ENCODE peak calls at places on chromosomes 4 and X, in four cellular contexts. K is cardiac muscle cell; F is GM12865; W is CD8-positive, alpha-beta T cell. M is an unnamed sample.

GRCh38 chrX:48636776-48637175 is 39.5 kb downstream of the WDR13 start:
- DNase-seq in K (no peak), F (no peak), W (no peak), M (no peak)

GRCh38 chr4:48570646-48571220 is 80.7 kb downstream of the ZAR1 start:
- DNase-seq in W (no peak), K (peak; percentile 7), F (no peak), M (no peak)

GRCh38 chr4:73653695-73654106 is 33.5 kb upstream of the RASSF6 start:
- DNase-seq in F (peak; percentile 65), K (peak; percentile 60), W (no peak), M (no peak)

GRCh38 chr4:123597586-123597985 is 201.0 kb downstream of the SPRY1 start:
- DNase-seq in W (no peak), F (no peak), K (peak; percentile 84), M (no peak)

GRCh38 chrX:119004920-119005524 is 30.6 kb downstream of the LONRF3 start:
- DNase-seq in K (peak; percentile 48), F (peak; percentile 45), W (peak; percentile 8), M (no peak)

GRCh38 chrX:69107231-69107739 is 58.0 kb downstream of the PJA1 start:
- DNase-seq in F (no peak), K (peak; percentile 72), W (no peak), M (no peak)

GRCh38 chr4:86927843-86928395 is 6.9 kb upstream of the AFF1 start:
- DNase-seq in W (no peak), K (peak; percentile 98), F (no peak), M (no peak)

GRCh38 chr4:99483636-99484035 is 27.2 kb upstream of the C4orf17 start:
- DNase-seq in F (no peak), W (no peak), K (no peak), M (no peak)

GRCh38 chr4:1381944-1382541 is 24.2 kb downstream of the NKX1-1 start:
- DNase-seq in K (no peak), F (no peak), W (no peak), M (no peak)

GRCh38 chr4:93313207-93313606 is 515.3 kb upstream of the ATOH1 start:
- DNase-seq in F (no peak), W (no peak), K (peak; percentile 3), M (no peak)

GRCh38 chr4:85783483-85783882 is 308.5 kb downstream of the ARHGAP24 start:
- DNase-seq in K (peak; percentile 87), W (no peak), F (peak; percentile 18), M (no peak)

GRCh38 chr4:118845552-118846065 is 9.7 kb upstream of the SEC24D start:
- DNase-seq in F (no peak), W (no peak), K (no peak), M (no peak)

GRCh38 chrX:154696328-154697045 is 43.1 kb upstream of the CTAG2 start:
- DNase-seq in W (no peak), F (no peak), K (peak; percentile 82), M (no peak)

GRCh38 chr4:89303177-89303576 is 4.4 kb downstream of the GPRIN3 start:
- DNase-seq in F (no peak), W (no peak), K (no peak), M (no peak)

GRCh38 chrX:34404386-34405070 is 252.6 kb downstream of the TMEM47 start:
- DNase-seq in W (no peak), K (peak; percentile 74), F (no peak), M (no peak)

GRCh38 chr4:47814896-47815295 is 23.0 kb downstream of the CORIN start:
- DNase-seq in F (no peak), K (no peak), W (no peak), M (no peak)

GRCh38 chr4:80145739-80146138 is 51.6 kb upstream of the PRDM8 start:
- DNase-seq in W (no peak), K (no peak), F (no peak), M (no peak)

GRCh38 chrX:57528670-57529255 is 63.0 kb upstream of the ZXDB start:
- DNase-seq in W (no peak), K (no peak), F (peak; percentile 17), M (no peak)

GRCh38 chr4:166655705-166656104 is 578.6 kb downstream of the SPOCK3 start:
- DNase-seq in K (no peak), W (no peak), F (no peak), M (no peak)

GRCh38 chrX:3134316-3134715 is 93.0 kb downstream of the ARSF start:
- DNase-seq in F (no peak), K (no peak), W (no peak), M (no peak)

GRCh38 chr4:118846981-118847380 is 11.1 kb upstream of the SEC24D start:
- DNase-seq in K (no peak), F (no peak), W (no peak), M (no peak)

GRCh38 chr4:98481167-98481566 is 177.2 kb downstream of the TSPAN5 start:
- DNase-seq in F (no peak), K (no peak), W (no peak), M (no peak)

GRCh38 chr4:23736466-23736865 is 153.4 kb downstream of the PPARGC1A start:
- DNase-seq in K (no peak), F (no peak), W (no peak), M (no peak)

GRCh38 chr4:52107336-52107735 is 56.2 kb downstream of the SPATA18 start:
- DNase-seq in W (no peak), K (peak; percentile 48), F (no peak), M (no peak)

GRCh38 chr4:168150651-168151050 is 58.3 kb downstream of the ANXA10 start:
- DNase-seq in K (peak; percentile 63), W (no peak), F (no peak), M (no peak)

GRCh38 chrX:103376979-103377324 is 614 bp downstream of the BEX3 start:
- DNase-seq in W (no peak), F (peak; percentile 1), K (peak; percentile 51), M (peak; percentile 70)

GRCh38 chr4:94344457-94344856 is 1.8 kb upstream of the HPGDS start:
- DNase-seq in F (no peak), K (no peak), W (no peak), M (no peak)

GRCh38 chr4:101774807-101775206 is 15.7 kb upstream of the BANK1 start:
- DNase-seq in W (no peak), K (peak; percentile 69), F (no peak), M (no peak)

GRCh38 chr4:102825261-102826071 is 1.9 kb downstream of the UBE2D3 start:
- DNase-seq in K (peak; percentile 81), W (no peak), F (peak; percentile 64), M (no peak)

GRCh38 chr4:74161676-74162450 is 3.9 kb downstream of the MTHFD2L start:
- DNase-seq in F (no peak), K (peak; percentile 40), W (no peak), M (no peak)

GRCh38 chr4:149823770-149824221 is 8.2 kb upstream of the IQCM start:
- DNase-seq in K (peak; percentile 39), W (no peak), F (no peak), M (no peak)

GRCh38 chrX:17495052-17495451 is 120.1 kb downstream of the NHS start:
- DNase-seq in K (no peak), F (no peak), W (no peak), M (no peak)

GRCh38 chrX:17497193-17497592 is 122.2 kb downstream of the NHS start:
- DNase-seq in F (no peak), K (no peak), W (no peak), M (no peak)

GRCh38 chrX:17496407-17496806 is 121.4 kb downstream of the NHS start:
- DNase-seq in W (no peak), K (no peak), F (no peak), M (no peak)

GRCh38 chrX:17499512-17499911 is 124.5 kb downstream of the NHS start:
- DNase-seq in K (no peak), W (no peak), F (no peak), M (no peak)

DNA sequence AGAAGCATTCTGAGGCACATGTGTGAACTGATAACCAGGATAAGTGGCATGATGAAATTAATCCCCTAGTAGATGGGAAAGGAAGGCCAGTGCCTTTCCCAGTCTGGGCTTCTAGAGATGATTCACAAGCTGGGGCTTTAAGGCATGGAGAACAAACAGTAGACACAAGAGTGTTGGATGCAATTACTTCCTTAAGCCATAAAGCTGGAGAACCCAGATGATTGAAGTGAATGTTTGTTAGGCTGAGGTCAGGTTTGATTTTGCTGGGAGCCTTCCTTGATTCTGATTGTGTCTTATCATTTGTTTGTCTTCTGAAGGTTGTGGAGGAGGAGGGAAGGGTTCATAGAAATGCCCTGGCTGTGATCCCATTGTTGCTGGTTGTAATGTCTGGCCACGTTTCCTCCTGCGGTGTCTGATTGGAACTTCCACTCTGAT is 125.2 kb downstream of the NHS start:
- DNase-seq in F (no peak), W (no peak), K (peak; percentile 51), M (no peak)
- TF ChIP-seq CTCF in F (no peak), W (no peak), K (no peak), M (no peak)

DNA sequence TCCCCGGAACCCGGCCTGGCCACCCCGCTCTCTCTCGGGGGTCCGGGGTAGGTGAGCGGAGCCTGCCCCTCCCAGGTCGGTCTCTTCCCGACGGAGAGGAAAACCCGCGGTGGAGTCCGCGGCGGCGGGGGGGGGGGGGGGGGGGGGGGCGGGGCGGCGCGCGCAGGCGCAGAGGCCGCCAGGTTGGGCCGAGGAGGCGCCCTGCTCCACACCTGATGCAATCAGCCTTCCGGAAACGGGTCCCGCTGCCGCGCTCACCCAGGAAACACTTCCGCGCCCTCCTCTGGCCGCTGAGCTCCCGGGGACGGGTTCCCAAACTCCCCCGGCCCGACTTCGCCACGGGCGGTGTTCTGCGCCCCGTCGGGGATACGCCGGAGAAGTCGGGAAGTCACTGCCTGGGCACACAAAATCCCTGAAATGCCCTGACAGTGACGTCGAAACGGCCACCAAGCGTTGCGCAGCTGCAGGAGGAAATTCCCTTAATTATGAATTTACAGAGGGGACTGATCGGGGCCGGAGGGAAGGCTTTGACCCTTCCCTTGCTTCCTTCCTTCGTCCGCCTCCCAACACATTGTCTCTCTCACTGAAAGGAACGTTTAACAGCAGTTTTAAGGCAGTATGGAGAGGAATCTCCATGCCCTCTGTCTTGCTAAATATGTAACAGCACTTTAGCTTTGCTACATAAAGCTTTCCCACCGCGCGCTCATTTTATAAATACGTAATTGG is 2.1 kb upstream of the APBB2 start:
- DNase-seq in F (peak; percentile 92), W (no peak), K (peak; percentile 82), M (peak; percentile 86)
- TF ChIP-seq CTCF in F (peak; percentile 27), W (no peak), K (peak; percentile 35), M (peak; percentile 61)

GRCh38 chrX:70998402-70999027 is 67.6 kb upstream of the SLC7A3 start:
- DNase-seq in K (peak; percentile 73), F (peak; percentile 31), W (no peak), M (no peak)
- TF ChIP-seq CTCF in K (peak; percentile 49), F (peak; percentile 34), W (no peak), M (peak; percentile 64)

GRCh38 chr4:139841464-139842195 is 176.0 kb downstream of the MGST2 start:
- DNase-seq in F (no peak), K (no peak), W (no peak), M (no peak)

GRCh38 chr4:139840773-139841172 is 175.2 kb downstream of the MGST2 start:
- DNase-seq in K (no peak), W (no peak), F (no peak), M (no peak)

GRCh38 chr4:139835006-139835405 is 169.4 kb downstream of the MGST2 start:
- DNase-seq in W (no peak), K (no peak), F (no peak), M (no peak)

GRCh38 chr4:139839664-139840063 is 174.0 kb downstream of the MGST2 start:
- DNase-seq in K (no peak), F (no peak), W (no peak), M (no peak)

DNA sequence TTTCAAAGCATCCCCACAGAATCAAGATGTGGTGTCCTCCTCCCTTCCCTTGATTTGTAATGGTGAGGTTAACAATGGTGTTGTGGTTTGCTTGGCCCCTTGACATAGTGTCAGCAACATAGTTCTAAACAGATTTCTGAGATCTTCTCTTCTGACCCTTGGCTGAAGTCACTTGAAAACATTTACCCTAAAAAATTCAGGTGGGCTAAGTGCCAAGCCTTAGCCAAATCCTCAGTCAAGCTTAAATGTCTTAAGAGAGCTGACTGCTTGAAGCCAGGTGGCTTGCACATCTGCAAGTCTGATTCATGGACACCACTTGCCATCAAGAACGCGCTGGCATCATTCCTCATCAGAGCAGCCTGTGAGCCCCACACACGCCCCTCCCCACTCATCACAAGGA is 173.2 kb downstream of the MGST2 start:
- DNase-seq in K (no peak), F (no peak), W (no peak), M (no peak)
- TF ChIP-seq CTCF in K (no peak), F (no peak), W (no peak), M (no peak)

M was measured in type B pancreatic cell.